ENCODE peak calls at places on chromosome 22, in nine cellular contexts. W, D, G, S, J, Q, Z, O and C are unnamed samples.

GRCh38 chr22:25722223-25723015 is 19.6 kb upstream of the MYO18B start:
- DNase-seq in W (no peak), D (no peak), G (no peak), S (no peak), J (peak; percentile 14), Q (no peak), Z (no peak), O (no peak), C (no peak)

GRCh38 chr22:32905400-32905799 is 103.9 kb downstream of the TIMP3 start:
- DNase-seq in W (no peak), D (no peak), G (no peak), S (no peak), J (no peak), Q (no peak), Z (no peak), O (no peak), C (no peak)

GRCh38 chr22:39383841-39384625 is 15.5 kb upstream of the TAB1 start:
- DNase-seq in W (no peak), D (no peak), G (no peak), S (no peak), J (peak; percentile 43), Q (no peak), Z (no peak), O (no peak), C (no peak)

GRCh38 chr22:37161442-37161841 is 11.7 kb upstream of the IL2RB start:
- DNase-seq in W (no peak), D (no peak), G (peak; percentile 26), S (no peak), J (peak; percentile 29), Q (no peak), Z (no peak), O (no peak), C (peak; percentile 26)

GRCh38 chr22:19710020-19710768 is 4.1 kb upstream of the SEPTIN5 start:
- DNase-seq in W (no peak), D (peak; percentile 43), G (peak; percentile 62), S (no peak), J (no peak), Q (peak; percentile 63), Z (no peak), O (no peak), C (no peak)

GRCh38 chr22:29345932-29346331 is 30.4 kb upstream of the RASL10A start:
- DNase-seq in W (no peak), D (no peak), G (no peak), S (no peak), J (no peak), Q (no peak), Z (no peak), O (no peak), C (no peak)

GRCh38 chr22:29693671-29694070 is 26.1 kb upstream of the CABP7 start:
- DNase-seq in W (no peak), D (peak; percentile 8), G (no peak), S (no peak), J (peak; percentile 16), Q (no peak), Z (no peak), O (no peak), C (no peak)

GRCh38 chr22:45334068-45334467 is 24.3 kb downstream of the FAM118A start:
- DNase-seq in W (peak; percentile 56), D (no peak), G (no peak), S (no peak), J (peak; percentile 54), Q (no peak), Z (no peak), O (no peak), C (no peak)

GRCh38 chr22:37930952-37931440 is 22.4 kb downstream of the C22orf23 start:
- DNase-seq in W (no peak), D (no peak), G (no peak), S (no peak), J (no peak), Q (no peak), Z (no peak), O (no peak), C (no peak)

GRCh38 chr22:35914665-35915476 is 113.8 kb downstream of the RBFOX2 start:
- DNase-seq in W (peak; percentile 86), D (no peak), G (no peak), S (no peak), J (peak; percentile 92), Q (no peak), Z (peak; percentile 68), O (peak; percentile 73), C (peak; percentile 95)

GRCh38 chr22:50341977-50342650 is 1.0 kb upstream of the PPP6R2 start:
- DNase-seq in W (peak; percentile 60), D (peak; percentile 96), G (peak; percentile 94), S (peak; percentile 93), J (peak; percentile 92), Q (peak; percentile 96), Z (peak; percentile 92), O (peak; percentile 91), C (peak; percentile 90)

GRCh38 chr22:28448625-28449024 is 231.0 kb downstream of the TTC28 start:
- DNase-seq in W (no peak), D (no peak), G (no peak), S (no peak), J (no peak), Q (no peak), Z (no peak), O (no peak), C (no peak)

GRCh38 chr22:35528967-35529366 is 11.7 kb upstream of the RASD2 start:
- DNase-seq in W (no peak), D (no peak), G (no peak), S (no peak), J (peak; percentile 33), Q (no peak), Z (no peak), O (no peak), C (no peak)

GRCh38 chr22:42639541-42640241 is 710 bp downstream of the ATP5MGL start:
- DNase-seq in W (peak; percentile 58), D (no peak), G (no peak), S (no peak), J (peak; percentile 30), Q (no peak), Z (no peak), O (no peak), C (peak; percentile 54)

GRCh38 chr22:33013531-33014162 is 44.5 kb downstream of the SYN3 start:
- DNase-seq in W (no peak), D (no peak), G (no peak), S (no peak), J (no peak), Q (peak; percentile 15), Z (no peak), O (no peak), C (no peak)

GRCh38 chr22:35306350-35306967 is 6.8 kb downstream of the TOM1 start:
- DNase-seq in W (no peak), D (no peak), G (no peak), S (peak; percentile 19), J (peak; percentile 36), Q (no peak), Z (no peak), O (no peak), C (peak; percentile 44)

GRCh38 chr22:22344430-22344829 is 99.8 kb downstream of the VPREB1 start:
- DNase-seq in W (no peak), D (no peak), G (no peak), S (no peak), J (no peak), Q (no peak), Z (no peak), O (no peak), C (no peak)

GRCh38 chr22:42560781-42561180 is 7.0 kb downstream of the SERHL2 start:
- DNase-seq in W (no peak), D (no peak), G (no peak), S (no peak), J (peak; percentile 34), Q (peak; percentile 55), Z (no peak), O (no peak), C (peak; percentile 14)

GRCh38 chr22:36744791-36745190 is 31.1 kb downstream of the IFT27 start:
- DNase-seq in W (no peak), D (no peak), G (peak; percentile 36), S (peak; percentile 32), J (no peak), Q (no peak), Z (no peak), O (no peak), C (no peak)

GRCh38 chr22:36315325-36315724 is 62.4 kb downstream of the APOL1 start:
- DNase-seq in W (no peak), D (no peak), G (no peak), S (no peak), J (no peak), Q (no peak), Z (no peak), O (no peak), C (no peak)

GRCh38 chr22:27993774-27994350 is 74.8 kb upstream of the PITPNB start:
- DNase-seq in W (no peak), D (peak; percentile 39), G (no peak), S (peak; percentile 23), J (no peak), Q (peak; percentile 47), Z (peak; percentile 4), O (peak; percentile 12), C (no peak)

GRCh38 chr22:50731811-50732624 is 6.0 kb upstream of the ACR start:
- DNase-seq in W (no peak), D (peak; percentile 76), G (peak; percentile 66), S (peak; percentile 78), J (peak; percentile 66), Q (peak; percentile 69), Z (peak; percentile 55), O (no peak), C (peak; percentile 34)

DNA sequence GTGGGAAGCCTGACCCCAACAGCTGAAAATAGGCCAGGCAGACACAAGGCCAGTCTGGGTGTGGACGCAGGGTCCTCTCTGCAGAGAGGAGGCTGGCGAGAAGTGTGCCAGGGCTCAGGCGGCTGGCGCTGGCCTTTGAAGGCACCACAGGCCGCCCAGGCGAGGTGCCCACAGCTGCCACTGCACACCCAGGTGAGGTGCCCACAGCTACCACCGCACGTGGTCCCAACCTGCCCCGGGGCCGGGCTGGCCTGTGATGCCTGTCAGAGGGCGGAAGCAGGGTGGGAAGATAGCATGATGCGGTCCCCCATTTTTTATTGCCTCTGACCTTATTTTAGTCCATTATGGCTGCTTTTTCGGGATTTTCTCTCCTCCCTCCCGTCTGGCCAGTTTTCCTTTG is 1303.9 kb downstream of the BRD1 start:
- DNase-seq in W (no peak), D (no peak), G (no peak), S (no peak), J (no peak), Q (no peak), Z (no peak), O (no peak), C (no peak)
- H3K9me3 ChIP-seq in W (no peaks in the 10 kb centered on the region), D (no peaks in the 10 kb centered on the region), G (no peaks in the 10 kb centered on the region), S (no peaks in the 10 kb centered on the region), J (no peaks in the 10 kb centered on the region), Q (no peaks in the 10 kb centered on the region), Z (no peaks in the 10 kb centered on the region), O (no peaks in the 10 kb centered on the region), C (no peaks in the 10 kb centered on the region)

GRCh38 chr22:47297261-47298016 is 535.0 kb downstream of the TBC1D22A start:
- DNase-seq in W (no peak), D (no peak), G (no peak), S (no peak), J (no peak), Q (peak; percentile 57), Z (no peak), O (peak; percentile 8), C (no peak)
- H3K9me3 ChIP-seq in W (no peaks in the 10 kb centered on the region), D (no peaks in the 10 kb centered on the region), G (no peaks in the 10 kb centered on the region), S (no peaks in the 10 kb centered on the region), J (no peaks in the 10 kb centered on the region), Q (no peaks in the 10 kb centered on the region), Z (no peaks in the 10 kb centered on the region), O (no peaks in the 10 kb centered on the region), C (no peaks in the 10 kb centered on the region)

GRCh38 chr22:48145738-48146137 is 1383.3 kb downstream of the TBC1D22A start:
- DNase-seq in W (no peak), D (no peak), G (no peak), S (no peak), J (no peak), Q (no peak), Z (no peak), O (no peak), C (no peak)
- H3K9me3 ChIP-seq in W (peaks cover 10% of the 10 kb centered on the region), D (no peaks in the 10 kb centered on the region), G (no peaks in the 10 kb centered on the region), S (no peaks in the 10 kb centered on the region), J (no peaks in the 10 kb centered on the region), Q (no peaks in the 10 kb centered on the region), Z (no peaks in the 10 kb centered on the region), O (no peaks in the 10 kb centered on the region), C (no peaks in the 10 kb centered on the region)

GRCh38 chr22:44211256-44211945 is 30.7 kb downstream of the PARVG start:
- DNase-seq in W (no peak), D (no peak), G (no peak), S (no peak), J (peak; percentile 19), Q (no peak), Z (peak; percentile 14), O (peak; percentile 50), C (no peak)
- H3K9me3 ChIP-seq in W (peaks cover 7% of the 10 kb centered on the region), D (peaks cover 11% of the 10 kb centered on the region), G (peaks cover 14% of the 10 kb centered on the region), S (peaks cover 12% of the 10 kb centered on the region), J (no peaks in the 10 kb centered on the region), Q (no peaks in the 10 kb centered on the region), Z (no peaks in the 10 kb centered on the region), O (peaks cover 11% of the 10 kb centered on the region), C (peaks cover 26% of the 10 kb centered on the region)